ENCODE peak calls at places on chromosome 14, in eight cellular contexts. R is T-helper 2 cell; C is CD4-positive, alpha-beta T cell; G is naive B cell; N is upper lobe of left lung; D is ACHN; A is T-helper 1 cell; B is cardiac muscle cell. P is an unnamed sample.

GRCh38 chr14:21346532-21347135 is 37.2 kb downstream of the SUPT16H start:
- DNase-seq in C (no peak), B (no peak), G (no peak), D (no peak), N (no peak), R (no peak), A (no peak), P (no peak)

GRCh38 chr14:68677901-68678300 is 115.0 kb downstream of the ZFP36L1 start:
- DNase-seq in R (no peak), D (no peak), A (no peak), C (no peak), B (no peak), G (no peak), N (no peak), P (no peak)

GRCh38 chr14:72433511-72433910 is 460.4 kb downstream of the DPF3 start:
- DNase-seq in R (no peak), B (no peak), C (no peak), D (peak; percentile 1), G (no peak), N (no peak), A (no peak), P (no peak)

GRCh38 chr14:54738009-54738408 is 164.6 kb downstream of the GCH1 start:
- DNase-seq in B (no peak), G (no peak), C (no peak), A (no peak), N (no peak), D (no peak), R (no peak), P (no peak)

GRCh38 chr14:105944632-105945610 is 418.5 kb downstream of the TMEM121 start:
- DNase-seq in G (peak; percentile 60), A (peak; percentile 58), C (peak; percentile 67), B (no peak), R (peak; percentile 30), N (peak; percentile 72), D (peak; percentile 60), P (peak; percentile 89)

GRCh38 chr14:104892517-104893434 is 27.7 kb downstream of the CEP170B start:
- DNase-seq in R (no peak), A (no peak), N (peak; percentile 17), C (no peak), B (no peak), G (no peak), D (no peak), P (peak; percentile 24)

GRCh38 chr14:29743566-29743965 is 184.1 kb downstream of the PRKD1 start:
- DNase-seq in D (no peak), A (no peak), B (peak; percentile 34), N (no peak), G (no peak), R (no peak), C (no peak), P (no peak)

GRCh38 chr14:98103705-98104104 is 1168.3 kb downstream of the BCL11B start:
- DNase-seq in B (no peak), R (peak; percentile 16), A (no peak), N (no peak), D (no peak), G (no peak), C (peak; percentile 11), P (no peak)

GRCh38 chr14:80504781-80505180 is 293.5 kb upstream of the DIO2 start:
- DNase-seq in A (no peak), C (no peak), B (no peak), N (no peak), G (no peak), D (no peak), R (no peak), P (no peak)

GRCh38 chr14:22978873-22979671 is 3.3 kb downstream of the AJUBA start:
- DNase-seq in R (no peak), N (peak; percentile 27), D (peak; percentile 28), A (no peak), G (no peak), B (no peak), C (no peak), P (no peak)

GRCh38 chr14:92153581-92153980 is 31.8 kb downstream of the CPSF2 start:
- DNase-seq in R (no peak), N (peak; percentile 67), G (no peak), C (no peak), A (no peak), B (no peak), D (no peak), P (no peak)

GRCh38 chr14:57486767-57487379 is 6.8 kb downstream of the CCDC198 start:
- DNase-seq in D (peak; percentile 79), A (no peak), R (no peak), B (peak; percentile 58), N (no peak), G (no peak), C (no peak), P (peak; percentile 13)

GRCh38 chr14:75649773-75650172 is 10.9 kb downstream of the ERG28 start:
- DNase-seq in G (no peak), R (no peak), D (no peak), B (no peak), N (no peak), A (no peak), C (no peak), P (no peak)

GRCh38 chr14:101706509-101707284 is 54.8 kb upstream of the PPP2R5C start:
- DNase-seq in C (no peak), A (no peak), G (no peak), R (no peak), B (no peak), N (no peak), D (no peak), P (no peak)

GRCh38 chr14:65993996-65994395 is 492.2 kb upstream of the CCDC196 start:
- DNase-seq in R (no peak), A (no peak), N (no peak), G (no peak), D (no peak), C (no peak), B (no peak), P (no peak)

GRCh38 chr14:104513641-104514046 is 65.9 kb upstream of the C14orf180 start:
- DNase-seq in R (no peak), C (no peak), G (no peak), D (no peak), N (no peak), B (no peak), A (no peak), P (no peak)

GRCh38 chr14:32370720-32371119 is 41.6 kb downstream of the AKAP6 start:
- DNase-seq in R (no peak), B (no peak), C (no peak), A (no peak), D (peak; percentile 34), G (no peak), N (no peak), P (no peak)

GRCh38 chr14:96105089-96105920 is 66.1 kb downstream of the C14orf132 start:
- DNase-seq in G (no peak), R (no peak), A (no peak), D (no peak), C (no peak), N (no peak), B (no peak), P (no peak)

GRCh38 chr14:87712386-87713113 is 280.4 kb downstream of the GALC start:
- DNase-seq in B (no peak), D (no peak), C (no peak), G (no peak), N (no peak), A (no peak), R (no peak), P (no peak)

GRCh38 chr14:71372411-71372838 is 465.2 kb downstream of the PCNX1 start:
- DNase-seq in N (no peak), R (no peak), G (no peak), D (peak; percentile 21), C (no peak), B (no peak), A (no peak), P (no peak)

GRCh38 chr14:89178802-89179201 is 238.2 kb downstream of the FOXN3 start:
- DNase-seq in D (no peak), N (no peak), R (no peak), C (no peak), A (no peak), G (no peak), B (peak; percentile 9), P (no peak)

GRCh38 chr14:55938249-55938791 is 179.9 kb upstream of the PELI2 start:
- DNase-seq in N (no peak), D (no peak), A (no peak), R (no peak), B (no peak), C (no peak), G (no peak), P (peak; percentile 45)

GRCh38 chr14:60301685-60302084 is 52.7 kb downstream of the PPM1A start:
- DNase-seq in R (no peak), C (no peak), D (no peak), G (no peak), A (no peak), N (no peak), B (no peak), P (no peak)

GRCh38 chr14:68535404-68536024 is 257.4 kb downstream of the ZFP36L1 start:
- DNase-seq in G (no peak), D (peak; percentile 63), R (no peak), A (no peak), C (no peak), N (no peak), B (no peak), P (no peak)

GRCh38 chr14:19828314-19828713 is 24.7 kb downstream of the OR4N2 start:
- DNase-seq in R (no peak), G (no peak), N (no peak), C (no peak), B (no peak), D (no peak), A (no peak), P (no peak)

GRCh38 chr14:105898482-105899010 is 372.2 kb downstream of the TMEM121 start:
- DNase-seq in A (no peak), N (no peak), R (no peak), D (no peak), B (no peak), C (no peak), G (no peak), P (no peak)

GRCh38 chr14:103706551-103707328 is 8.5 kb downstream of the XRCC3 start:
- DNase-seq in N (no peak), A (no peak), R (no peak), C (no peak), D (no peak), G (no peak), B (no peak), P (peak; percentile 15)

GRCh38 chr14:91957876-91958313 is 10.4 kb upstream of the FBLN5 start:
- DNase-seq in G (no peak), C (no peak), D (no peak), R (no peak), A (no peak), B (no peak), N (no peak), P (no peak)

GRCh38 chr14:24982472-24983155 is 67.3 kb downstream of the STXBP6 start:
- DNase-seq in G (no peak), B (no peak), N (no peak), A (no peak), D (no peak), C (no peak), R (no peak), P (no peak)

GRCh38 chr14:103563089-103563620 is 395 bp downstream of the COA8 start:
- DNase-seq in D (peak; percentile 43), R (no peak), A (peak; percentile 20), B (no peak), G (no peak), N (peak; percentile 81), C (peak; percentile 5), P (no peak)

GRCh38 chr14:99229654-99230215 is 42.3 kb downstream of the BCL11B start:
- DNase-seq in B (no peak), D (no peak), R (peak; percentile 47), N (no peak), A (no peak), G (no peak), C (no peak), P (no peak)

GRCh38 chr14:68405959-68406358 is 386.9 kb downstream of the ZFP36L1 start:
- DNase-seq in G (no peak), A (no peak), R (no peak), B (no peak), D (no peak), C (no peak), N (no peak), P (no peak)

GRCh38 chr14:93033983-93034670 is 81.6 kb downstream of the ITPK1 start:
- DNase-seq in A (no peak), N (no peak), B (peak; percentile 51), R (peak; percentile 40), D (no peak), G (peak; percentile 23), C (peak; percentile 11), P (peak; percentile 62)

GRCh38 chr14:105952222-105952621 is 425.8 kb downstream of the TMEM121 start:
- DNase-seq in A (no peak), R (no peak), N (no peak), D (no peak), C (no peak), G (no peak), B (no peak), P (no peak)

P was measured in BE2C.